ENCODE peak calls at places on chromosome 7, in nine cellular contexts. N is stimulated activated CD8-positive, alpha-beta memory T cell treated with anti-CD3 and anti-CD28 coated beads, Interleukin-7, amount 100 ng/mL, for 1 hour; H is neural crest cell; D is anterior cingulate cortex; B is T-helper 1 cell; G is WTC11; J is A172; X is pancreas; Y is C1 segment of cervical spinal cord. T is an unnamed sample.

GRCh38 chr7:31782411-31782991 is 95.5 kb downstream of the PPP1R17 start:
- DNase-seq in N (no peak), H (peak), D (no peak), B (no peak), G (no peak), J (peak), X (no peak), Y (no peak), T (peak)

GRCh38 chr7:39130304-39130703 is 152.6 kb downstream of the POU6F2 start:
- DNase-seq in N (no peak), H (no peak), D (no peak), B (no peak), G (no peak), J (no peak), X (no peak), Y (no peak), T (peak)

GRCh38 chr7:139855498-139856270 is 26.6 kb downstream of the TBXAS1 start:
- DNase-seq in N (no peak), H (no peak), D (no peak), B (no peak), G (no peak), J (no peak), X (no peak), Y (no peak), T (no peak)

GRCh38 chr7:84277628-84278224 is 83.1 kb upstream of the SEMA3A start:
- DNase-seq in N (no peak), H (no peak), D (no peak), B (no peak), G (peak), J (no peak), X (no peak), Y (no peak), T (no peak)

GRCh38 chr7:48887500-48887899 is 36.8 kb upstream of the CDC14C start:
- DNase-seq in N (no peak), H (no peak), D (no peak), B (no peak), G (no peak), J (peak), X (no peak), Y (no peak), T (no peak)

GRCh38 chr7:108415821-108416536 is 40.3 kb downstream of the NRCAM start:
- DNase-seq in N (no peak), H (no peak), D (no peak), B (no peak), G (no peak), J (peak), X (no peak), Y (no peak), T (peak)

GRCh38 chr7:70334295-70334694 is 736.0 kb downstream of the AUTS2 start:
- DNase-seq in N (no peak), H (no peak), D (no peak), B (no peak), G (no peak), J (no peak), X (no peak), Y (no peak), T (no peak)

GRCh38 chr7:123979876-123980275 is 53.0 kb downstream of the TMEM229A start:
- DNase-seq in N (no peak), H (no peak), D (no peak), B (no peak), G (no peak), J (peak), X (no peak), Y (no peak), T (peak)

GRCh38 chr7:93307131-93307660 is 75.0 kb downstream of the VPS50 start:
- DNase-seq in N (no peak), H (no peak), D (no peak), B (no peak), G (no peak), J (no peak), X (no peak), Y (no peak), T (no peak)

GRCh38 chr7:33952824-33953223 is 47.5 kb downstream of the BMPER start:
- DNase-seq in N (no peak), H (no peak), D (no peak), B (no peak), G (no peak), J (no peak), X (no peak), Y (no peak), T (peak)